ENCODE peak calls at places on chromosome 5, in seven cellular contexts. T is activated T-helper 9 cell treated with anti-CD3 and anti-CD28 coated beads, Interleukin-2, amount 50 U/mL, for 16 hours; X is HT-29; M is cardiac fibroblast; L is AG09309; E is activated CD4-positive, alpha-beta T cell treated with anti-CD3 and anti-CD28 coated beads, Interleukin-2, amount 50 U/mL, for 48 hours; I is posterior vena cava. J is an unnamed sample.

GRCh38 chr5:170097934-170098333 is 7.8 kb upstream of the FOXI1 start:
- DNase-seq in T (no peak), X (no peak), L (no peak), M (no peak), E (no peak), I (no peak), J (no peak)

GRCh38 chr5:67773439-67773988 is 442.0 kb upstream of the PIK3R1 start:
- DNase-seq in I (no peak), E (no peak), X (peak), T (no peak), L (no peak), M (peak), J (no peak)

GRCh38 chr5:123512631-123513461 is 869 bp downstream of the CSNK1G3 start:
- DNase-seq in M (peak), L (no peak), X (peak), E (peak), I (peak), T (peak), J (no peak)

GRCh38 chr5:175797521-175798038 is 73.8 kb upstream of the CPLX2 start:
- DNase-seq in E (no peak), L (no peak), X (no peak), T (no peak), M (no peak), I (no peak), J (peak)

GRCh38 chr5:31161772-31162171 is 31.7 kb upstream of the CDH6 start:
- DNase-seq in E (no peak), X (no peak), M (no peak), L (no peak), T (no peak), I (no peak), J (no peak)

GRCh38 chr5:79168031-79168430 is 56.4 kb downstream of the BHMT start:
- DNase-seq in E (no peak), X (no peak), M (no peak), I (no peak), L (no peak), T (no peak), J (no peak)

GRCh38 chr5:71695561-71695960 is 23.5 kb upstream of the CARTPT start:
- DNase-seq in L (peak), T (no peak), I (no peak), M (no peak), E (no peak), X (no peak), J (no peak)

GRCh38 chr5:107404595-107405366 is 266.0 kb downstream of the EFNA5 start:
- DNase-seq in X (no peak), M (no peak), T (no peak), I (no peak), L (no peak), E (no peak), J (no peak)

GRCh38 chr5:57834829-57835554 is 352.4 kb upstream of the ACTBL2 start:
- DNase-seq in E (no peak), T (no peak), I (no peak), L (no peak), X (no peak), M (peak), J (peak)

GRCh38 chr5:173453167-173453566 is 125.0 kb upstream of the STC2 start:
- DNase-seq in M (no peak), E (no peak), X (no peak), I (no peak), T (no peak), L (no peak), J (no peak)

GRCh38 chr5:120882042-120882775 is 418.1 kb downstream of the PRR16 start:
- DNase-seq in M (no peak), X (no peak), T (no peak), L (no peak), E (no peak), I (no peak), J (no peak)

GRCh38 chr5:39765381-39765780 is 340.6 kb upstream of the DAB2 start:
- DNase-seq in E (no peak), I (no peak), X (no peak), L (no peak), T (no peak), M (peak), J (no peak)

GRCh38 chr5:168159425-168159824 is 132.0 kb upstream of the WWC1 start:
- DNase-seq in I (no peak), X (peak), M (no peak), T (no peak), L (no peak), E (no peak), J (no peak)

GRCh38 chr5:154972476-154973080 is 31.7 kb downstream of the MRPL22 start:
- DNase-seq in E (no peak), X (peak), L (no peak), T (no peak), I (no peak), M (peak), J (peak)

GRCh38 chr5:1791176-1791575 is 8.5 kb downstream of the MRPL36 start:
- DNase-seq in M (no peak), L (no peak), I (peak), E (no peak), X (no peak), T (no peak), J (no peak)

GRCh38 chr5:5886812-5887486 is 464.5 kb downstream of the ICE1 start:
- DNase-seq in E (peak), X (no peak), I (no peak), T (no peak), L (no peak), M (no peak), J (no peak)

GRCh38 chr5:56306433-56307150 is 73.5 kb upstream of the ANKRD55 start:
- DNase-seq in M (no peak), E (no peak), I (no peak), T (no peak), L (no peak), X (peak), J (no peak)

GRCh38 chr5:144189800-144190429 is 19.2 kb downstream of the KCTD16 start:
- DNase-seq in E (peak), T (peak), L (peak), I (no peak), X (no peak), M (peak), J (no peak)

GRCh38 chr5:179253730-179254129 is 91.5 kb downstream of the ADAMTS2 start:
- DNase-seq in I (no peak), X (no peak), M (no peak), E (no peak), T (no peak), L (no peak), J (no peak)

GRCh38 chr5:180155331-180155881 is 53.6 kb downstream of the RASGEF1C start:
- DNase-seq in L (no peak), E (no peak), T (no peak), X (no peak), M (no peak), I (peak), J (peak)

GRCh38 chr5:95035891-95036675 is 248.8 kb downstream of the MCTP1 start:
- DNase-seq in L (no peak), E (no peak), T (no peak), M (no peak), X (no peak), I (no peak), J (no peak)

GRCh38 chr5:177498013-177498847 is 826 bp upstream of the PDLIM7 start:
- DNase-seq in I (no peak), E (no peak), M (peak), L (no peak), T (no peak), X (no peak), J (no peak)

GRCh38 chr5:67383451-67383850 is 186.9 kb upstream of the CD180 start:
- DNase-seq in X (no peak), I (no peak), M (no peak), E (no peak), L (no peak), T (no peak), J (no peak)

GRCh38 chr5:6633469-6634326 is 458 bp downstream of the SRD5A1 start:
- DNase-seq in T (no peak), L (no peak), M (peak), I (peak), E (no peak), X (peak), J (peak)

GRCh38 chr5:94776167-94776566 is 157.7 kb downstream of the SLF1 start:
- DNase-seq in M (no peak), E (no peak), X (no peak), I (no peak), T (no peak), L (no peak), J (no peak)

GRCh38 chr5:143404416-143405062 is 1.1 kb upstream of the NR3C1 start:
- DNase-seq in E (peak), X (no peak), M (peak), I (peak), T (peak), L (peak), J (peak)

GRCh38 chr5:75512383-75513074 is 838 bp downstream of the POLK start:
- DNase-seq in L (no peak), M (peak), T (no peak), X (no peak), E (no peak), I (no peak), J (no peak)

GRCh38 chr5:58133631-58134296 is 326.1 kb downstream of the PLK2 start:
- DNase-seq in E (no peak), T (no peak), X (peak), I (no peak), M (peak), L (peak), J (no peak)

GRCh38 chr5:173029499-173029921 is 26.6 kb upstream of the CREBRF start:
- DNase-seq in E (no peak), T (no peak), X (no peak), I (no peak), L (no peak), M (no peak), J (no peak)

J was measured in NCI-H1694.